ENCODE peak calls at places on chromosome 19, in seven cellular contexts. E, Z, N, R, F, L and U are unnamed samples.

GRCh38 chr19:51342631-51343569 is 961 bp upstream of the VSIG10L start:
- DNase-seq in E (no peak), Z (no peak), N (no peak), R (no peak), F (no peak), L (no peak), U (no peak)

GRCh38 chr19:55116232-55117062 is 990 bp downstream of the PPP1R12C start:
- DNase-seq in E (peak), Z (peak), N (peak), R (no peak), F (peak), L (peak), U (no peak)

GRCh38 chr19:19259741-19260140 is 13.4 kb downstream of the TM6SF2 start:
- DNase-seq in E (no peak), Z (no peak), N (no peak), R (no peak), F (no peak), L (no peak), U (no peak)

GRCh38 chr19:41324921-41325639 is 15.1 kb downstream of the CCDC97 start:
- DNase-seq in E (peak), Z (no peak), N (peak), R (peak), F (peak), L (peak), U (no peak)

GRCh38 chr19:32642771-32643170 is 32.2 kb downstream of the ANKRD27 start:
- DNase-seq in E (no peak), Z (no peak), N (no peak), R (no peak), F (no peak), L (no peak), U (no peak)

GRCh38 chr19:50357178-50358100 is 8.0 kb downstream of the NAPSA start:
- DNase-seq in E (peak), Z (peak), N (peak), R (no peak), F (peak), L (peak), U (no peak)

GRCh38 chr19:30784850-30785459 is 412.8 kb downstream of the ZNF536 start:
- DNase-seq in E (peak), Z (peak), N (peak), R (peak), F (peak), L (peak), U (peak)

GRCh38 chr19:56097306-56097705 is 23.8 kb downstream of the ZNF787 start:
- DNase-seq in E (no peak), Z (no peak), N (no peak), R (no peak), F (no peak), L (no peak), U (no peak)

GRCh38 chr19:2385053-2385721 is 25.1 kb downstream of the TMPRSS9 start:
- DNase-seq in E (no peak), Z (no peak), N (peak), R (no peak), F (peak), L (no peak), U (no peak)

GRCh38 chr19:51589511-51589910 is 18.4 kb downstream of the ZNF175 start:
- DNase-seq in E (no peak), Z (no peak), N (no peak), R (no peak), F (no peak), L (no peak), U (no peak)

GRCh38 chr19:58304748-58305064 is 471 bp upstream of the ERVK3-1 start:
- DNase-seq in E (no peak), Z (no peak), N (no peak), R (no peak), F (no peak), L (no peak), U (no peak)

GRCh38 chr19:58307736-58308135 is 2.6 kb downstream of the ERVK3-1 start:
- DNase-seq in E (no peak), Z (no peak), N (no peak), R (no peak), F (no peak), L (no peak), U (no peak)

GRCh38 chr19:58304255-58304654 is 922 bp upstream of the ERVK3-1 start:
- DNase-seq in E (no peak), Z (no peak), N (no peak), R (no peak), F (no peak), L (no peak), U (no peak)

GRCh38 chr19:58305932-58306323 is 751 bp downstream of the ERVK3-1 start:
- DNase-seq in E (no peak), Z (peak), N (no peak), R (no peak), F (peak), L (no peak), U (no peak)

GRCh38 chr19:58305065-58305931 is at the start of gene ERVK3-1:
- DNase-seq in E (peak), Z (peak), N (peak), R (peak), F (peak), L (peak), U (peak)
- TF ChIP-seq CTCF in E (no peak), Z (no peak), N (peak), R (no peak), F (no peak), L (peak), U (peak)

DNA sequence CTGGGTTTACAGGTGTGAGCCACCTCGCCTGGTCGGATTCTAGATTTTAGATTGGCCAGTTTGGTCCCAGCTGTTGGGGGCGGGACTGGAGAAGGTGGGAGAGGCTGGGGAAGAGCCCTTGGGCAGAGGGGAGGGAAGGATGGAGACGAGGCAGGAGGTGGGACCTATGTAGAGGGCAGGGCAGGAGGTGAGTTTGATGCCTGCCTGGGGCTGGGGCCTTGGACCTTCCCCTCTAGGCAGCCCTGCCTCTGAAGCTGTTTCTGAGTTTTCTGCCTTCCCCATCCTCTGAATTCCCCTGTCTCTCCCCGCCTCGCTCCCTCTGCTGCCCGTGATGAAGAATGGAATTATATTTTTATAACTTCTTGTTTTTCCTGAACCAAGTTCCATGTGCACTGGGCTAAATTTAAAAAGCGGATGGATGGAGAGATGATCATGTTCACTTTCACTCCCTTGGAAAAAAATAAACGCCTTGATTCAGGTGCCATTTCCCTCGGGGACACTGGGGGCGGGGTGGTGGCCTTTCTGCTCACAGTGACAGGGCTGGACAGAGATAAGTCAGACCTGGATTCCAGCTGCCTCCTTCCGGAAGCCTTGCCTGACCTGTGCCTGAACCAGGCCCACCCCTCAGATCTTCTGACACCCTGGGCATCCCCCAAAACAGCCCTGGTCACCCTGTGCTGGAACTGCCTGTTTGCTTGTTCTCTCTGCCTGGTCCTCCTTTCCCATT is 16.5 kb upstream of the TNFAIP8L1 start:
- DNase-seq in E (no peak), Z (no peak), N (no peak), R (no peak), F (no peak), L (no peak), U (no peak)
- TF ChIP-seq CTCF in E (no peak), Z (no peak), N (no peak), R (peak), F (no peak), L (no peak), U (peak)

DNA sequence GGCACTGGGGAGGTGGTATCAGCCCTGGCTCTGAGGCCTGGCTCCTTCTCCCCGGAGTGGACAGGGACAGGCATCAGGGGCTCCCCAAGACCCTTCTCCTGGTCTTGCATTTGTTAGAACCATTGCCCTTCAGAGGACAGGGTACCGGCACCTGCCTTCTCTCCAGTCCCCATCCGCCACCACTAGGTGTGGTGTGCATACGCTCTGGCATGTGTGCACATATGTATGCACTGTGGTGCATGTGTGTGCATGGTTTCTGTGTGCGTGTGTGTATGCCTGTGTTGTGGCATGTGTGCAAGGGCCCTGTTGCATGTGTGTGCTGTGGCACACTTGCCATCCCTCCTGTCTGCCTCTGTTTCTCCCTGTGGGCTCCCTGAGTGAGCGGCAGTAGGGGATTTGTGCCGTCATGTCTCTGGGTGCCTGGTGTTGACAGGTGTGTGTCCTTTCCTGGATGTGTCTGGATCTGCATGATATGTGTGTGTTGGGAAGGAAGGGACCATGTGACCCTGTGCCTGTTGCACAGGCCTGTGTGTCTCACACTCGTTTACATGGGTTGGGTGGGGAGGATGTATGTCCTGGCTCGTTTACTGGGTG is 9.3 kb downstream of the KCTD15 start:
- DNase-seq in E (no peak), Z (no peak), N (no peak), R (no peak), F (no peak), L (no peak), U (no peak)
- TF ChIP-seq CTCF in E (no peak), Z (no peak), N (no peak), R (no peak), F (no peak), L (no peak), U (no peak)

DNA sequence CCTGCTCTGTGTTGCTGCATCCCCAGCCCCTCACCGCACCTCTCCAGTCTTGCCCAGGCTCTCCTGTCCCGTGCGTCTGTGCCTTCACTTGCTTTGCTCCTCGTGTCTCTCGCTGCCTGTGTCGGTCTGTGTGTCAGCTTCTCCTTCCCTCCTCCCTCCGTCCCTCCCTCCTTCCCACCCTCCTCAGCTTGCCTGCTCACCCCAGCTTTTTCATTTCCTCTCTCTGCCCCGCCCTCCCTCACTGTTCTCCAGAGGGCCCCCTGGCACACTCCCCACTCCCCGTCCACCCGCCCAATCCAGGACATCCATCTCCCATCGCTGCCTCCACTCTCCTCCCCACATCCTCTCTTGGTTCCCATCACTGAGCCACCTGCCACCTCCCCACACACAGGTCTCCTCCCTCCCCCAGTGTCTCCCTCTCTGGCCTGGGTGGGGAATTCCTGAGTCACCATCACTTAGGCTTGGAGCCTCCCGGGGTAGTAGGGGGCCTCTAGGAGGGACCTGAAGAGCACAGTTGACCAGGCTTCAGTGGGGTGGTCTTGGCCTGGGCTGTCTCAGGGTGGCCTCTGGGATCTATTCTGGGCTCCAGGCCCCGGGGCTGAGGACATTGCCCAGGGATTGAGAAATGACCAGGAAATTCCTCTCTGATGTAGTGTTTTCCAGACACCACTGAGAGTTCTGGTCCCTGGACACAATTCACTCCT is at the start of gene PTGIR:
- DNase-seq in E (no peak), Z (no peak), N (peak), R (no peak), F (peak), L (no peak), U (no peak)
- TF ChIP-seq CTCF in E (no peak), Z (no peak), N (no peak), R (no peak), F (no peak), L (no peak), U (no peak)

GRCh38 chr19:45913874-45914830 is at the start of gene NANOS2:
- DNase-seq in E (no peak), Z (no peak), N (peak), R (no peak), F (no peak), L (no peak), U (no peak)
- TF ChIP-seq CTCF in E (no peak), Z (no peak), N (no peak), R (no peak), F (no peak), L (no peak), U (peak)

DNA sequence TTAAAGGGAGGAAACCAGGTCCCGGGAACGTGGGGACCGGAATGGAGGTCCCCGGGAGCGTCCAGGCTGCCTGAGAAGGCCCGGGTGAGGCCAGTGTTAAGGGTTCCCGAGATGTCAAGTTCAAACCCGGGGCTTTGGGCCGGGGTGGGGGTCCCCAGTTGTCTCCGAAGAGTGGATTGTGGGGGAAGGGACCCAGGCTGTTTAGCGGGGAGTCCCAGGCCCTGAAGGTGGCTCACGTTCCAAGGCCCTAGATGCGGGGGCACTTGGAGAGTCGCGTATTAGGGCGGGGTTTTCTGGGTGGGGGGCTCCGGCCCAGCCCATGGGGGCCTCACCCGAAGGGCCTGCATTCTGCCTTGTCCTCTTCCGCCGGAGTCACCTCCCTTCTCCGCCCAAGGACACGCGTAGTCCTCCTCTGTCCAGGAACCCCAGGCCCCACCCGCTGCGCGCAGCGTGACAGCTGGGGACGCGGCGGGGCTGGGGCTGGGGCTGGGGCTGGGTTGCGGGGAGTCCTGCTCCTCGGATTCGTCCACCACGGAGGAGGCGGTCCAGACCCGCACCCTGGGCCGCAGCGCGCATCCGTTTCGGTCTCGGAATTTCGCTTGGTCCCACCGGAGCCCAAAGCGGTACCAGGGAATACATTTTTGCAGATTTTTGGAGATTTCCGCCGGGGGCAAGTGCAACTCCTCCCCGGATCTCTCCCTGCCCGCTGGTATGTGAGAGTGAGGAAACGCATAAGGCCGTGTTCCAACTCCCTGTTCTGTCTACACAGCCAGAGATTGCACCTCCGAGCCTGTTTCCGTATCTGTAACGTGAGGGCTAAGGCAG is at the start of gene COX7A1:
- DNase-seq in E (peak), Z (no peak), N (peak), R (no peak), F (no peak), L (peak), U (no peak)
- TF ChIP-seq CTCF in E (no peak), Z (no peak), N (no peak), R (no peak), F (no peak), L (no peak), U (no peak)

GRCh38 chr19:35120492-35120891 is 4.9 kb downstream of the FXYD3 start:
- DNase-seq in E (no peak), Z (no peak), N (no peak), R (no peak), F (peak), L (no peak), U (no peak)

GRCh38 chr19:35120898-35121297 is 5.3 kb downstream of the FXYD3 start:
- DNase-seq in E (no peak), Z (no peak), N (no peak), R (no peak), F (peak), L (no peak), U (no peak)

GRCh38 chr19:35118268-35119026 is 2.8 kb downstream of the FXYD3 start:
- DNase-seq in E (peak), Z (no peak), N (no peak), R (no peak), F (peak), L (no peak), U (no peak)

GRCh38 chr19:35119091-35119490 is 3.5 kb downstream of the FXYD3 start:
- DNase-seq in E (no peak), Z (no peak), N (no peak), R (no peak), F (no peak), L (no peak), U (no peak)

DNA sequence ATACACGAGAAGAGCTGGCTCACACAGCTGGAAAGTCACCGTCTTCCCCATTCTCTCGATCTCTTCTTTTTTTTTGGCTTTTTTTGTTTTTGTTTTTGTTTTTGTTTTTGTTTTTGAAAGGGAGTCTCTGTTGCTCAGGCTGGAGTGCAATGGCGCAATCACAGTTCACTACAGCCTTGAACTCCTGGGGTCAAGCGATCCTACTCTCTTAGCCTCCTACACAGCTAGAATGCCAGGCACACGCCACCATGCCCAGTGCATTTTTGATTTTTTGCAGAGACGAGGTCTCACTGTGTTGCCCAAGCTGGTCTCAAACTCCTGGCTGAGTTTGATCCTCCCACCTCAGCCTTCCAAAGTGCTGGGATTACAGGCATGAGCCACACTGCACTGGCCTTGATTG is 4.0 kb downstream of the FXYD3 start:
- DNase-seq in E (no peak), Z (no peak), N (no peak), R (no peak), F (no peak), L (no peak), U (no peak)
- TF ChIP-seq CTCF in E (no peak), Z (no peak), N (no peak), R (no peak), F (no peak), L (no peak), U (no peak)

GRCh38 chr19:23822735-23823134 is 64.0 kb upstream of the ZNF681 start:
- DNase-seq in E (no peak), Z (no peak), N (no peak), R (no peak), F (no peak), L (no peak), U (no peak)

DNA sequence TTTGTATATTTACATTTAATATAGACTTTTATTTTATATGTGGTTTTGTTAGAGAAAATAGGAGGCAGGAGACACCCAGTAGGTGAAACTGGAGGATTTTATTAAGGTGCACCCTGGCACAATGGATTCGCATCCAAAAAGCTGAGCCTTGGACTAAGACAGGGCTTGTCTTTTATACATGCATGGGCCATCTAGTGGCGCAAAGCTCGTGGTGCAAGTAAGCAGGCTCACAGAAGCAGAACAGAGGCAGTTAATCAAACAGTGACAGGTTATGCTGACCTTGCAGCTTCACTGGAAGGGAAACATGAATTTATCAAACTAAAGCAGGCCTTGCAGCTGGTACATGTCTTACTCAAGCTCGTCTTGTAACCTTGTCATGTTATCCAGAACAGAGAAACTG is 58.8 kb upstream of the ZNF681 start:
- DNase-seq in E (no peak), Z (peak), N (no peak), R (no peak), F (peak), L (no peak), U (no peak)
- TF ChIP-seq CTCF in E (no peak), Z (peak), N (peak), R (no peak), F (peak), L (no peak), U (peak)

GRCh38 chr19:36378625-36379509 is at the start of gene ZFP14:
- DNase-seq in E (peak), Z (peak), N (peak), R (peak), F (peak), L (peak), U (peak)
- TF ChIP-seq CTCF in E (no peak), Z (peak), N (no peak), R (peak), F (no peak), L (no peak), U (no peak)